ENCODE peak calls at places on chromosomes 1 and 21, in eight cellular contexts. J is pancreas; S is OCI-LY7; R is WERI-Rb-1; A is thoracic aorta; W is fibroblast of lung; Y is ovary; C is CD8-positive, alpha-beta T cell. Z is an unnamed sample.
A peak's percentile ranks its signal among the peaks of the same experiment; 100 is the strongest.

GRCh38 chr1:2317230-2318065 is 73.9 kb downstream of the MORN1 start:
- DNase-seq in R (no peak), C (no peak), S (no peak), Y (no peak), J (no peak), W (no peak), A (no peak), Z (no peak)

GRCh38 chr1:61448934-61449368 is 276.0 kb downstream of the TM2D1 start:
- DNase-seq in R (no peak), S (no peak), C (no peak), W (peak; percentile 20), A (peak; percentile 53), Y (peak; percentile 73), J (peak; percentile 21), Z (no peak)

GRCh38 chr1:239112536-239112935 is 273.8 kb upstream of the CHRM3 start:
- DNase-seq in R (no peak), S (no peak), W (no peak), J (no peak), A (no peak), C (no peak), Y (no peak), Z (no peak)

GRCh38 chr1:224819861-224820260 is 109.6 kb upstream of the DNAH14 start:
- DNase-seq in Y (no peak), S (no peak), W (no peak), A (no peak), C (no peak), J (no peak), R (no peak), Z (no peak)

GRCh38 chr1:4053160-4053748 is 153.2 kb upstream of the C1orf174 start:
- DNase-seq in Y (no peak), J (no peak), A (no peak), S (no peak), R (no peak), C (no peak), W (no peak), Z (no peak)

GRCh38 chr1:94061513-94062443 is 59.2 kb downstream of the ABCA4 start:
- DNase-seq in Y (peak; percentile 66), S (peak; percentile 44), A (peak; percentile 37), W (peak; percentile 74), R (peak; percentile 71), C (no peak), J (peak; percentile 60), Z (peak; percentile 6)

GRCh38 chr1:204255225-204255624 is 41.4 kb upstream of the GOLT1A start:
- DNase-seq in Y (no peak), R (no peak), C (no peak), A (no peak), J (no peak), W (no peak), S (no peak), Z (no peak)

GRCh38 chr1:111754964-111755320 is 759 bp upstream of the DDX20 start:
- DNase-seq in W (peak; percentile 45), Y (peak; percentile 58), C (no peak), J (no peak), S (peak; percentile 78), R (peak; percentile 56), A (no peak), Z (no peak)

GRCh38 chr1:185450123-185450788 is 133.2 kb upstream of the IVNS1ABP start:
- DNase-seq in C (no peak), S (no peak), A (no peak), W (no peak), J (no peak), Y (no peak), R (no peak), Z (no peak)

GRCh38 chr1:65668368-65668767 is 124.3 kb upstream of the PDE4B start:
- DNase-seq in Y (no peak), C (no peak), R (no peak), S (no peak), W (no peak), A (no peak), J (no peak), Z (no peak)

GRCh38 chr1:89942825-89943658 is 51.9 kb upstream of the ZNF326 start:
- DNase-seq in R (no peak), C (no peak), A (no peak), J (no peak), Y (no peak), W (no peak), S (no peak), Z (no peak)

GRCh38 chr1:178451529-178451928 is 45.2 kb downstream of the CLEC20A start:
- DNase-seq in S (no peak), R (no peak), A (no peak), J (no peak), W (peak; percentile 74), Y (no peak), C (no peak), Z (no peak)

GRCh38 chr1:245091818-245092637 is 62.8 kb upstream of the KIF26B start:
- DNase-seq in Y (peak; percentile 41), S (no peak), C (no peak), A (peak; percentile 5), J (peak; percentile 4), R (peak; percentile 22), W (peak; percentile 99), Z (no peak)

GRCh38 chr21:45482899-45483821 is 59.1 kb downstream of the SLC19A1 start:
- DNase-seq in R (no peak), J (no peak), S (no peak), C (no peak), A (no peak), W (no peak), Y (no peak), Z (no peak)

GRCh38 chr1:60621524-60621923 is 460.8 kb upstream of the NFIA start:
- DNase-seq in R (no peak), A (no peak), C (no peak), W (peak; percentile 56), Y (no peak), J (peak; percentile 12), S (no peak), Z (no peak)

GRCh38 chr1:153356392-153357075 is 1.1 kb upstream of the S100A9 start:
- DNase-seq in C (no peak), A (no peak), Y (no peak), S (no peak), R (peak; percentile 13), W (no peak), J (no peak), Z (no peak)

GRCh38 chr1:153354515-153355193 is 3.0 kb upstream of the S100A9 start:
- DNase-seq in W (no peak), J (no peak), C (no peak), R (peak; percentile 7), Y (no peak), S (no peak), A (no peak), Z (no peak)

GRCh38 chr1:153353226-153353947 is 4.3 kb upstream of the S100A9 start:
- DNase-seq in C (no peak), W (peak; percentile 6), J (no peak), Y (no peak), S (peak; percentile 7), A (no peak), R (peak; percentile 87), Z (no peak)

GRCh38 chr1:153357076-153357852 is 390 bp upstream of the S100A9 start:
- DNase-seq in Y (no peak), A (no peak), J (no peak), R (peak; percentile 11), S (no peak), W (no peak), C (no peak), Z (no peak)

GRCh38 chr1:153355445-153356071 is 2.1 kb upstream of the S100A9 start:
- DNase-seq in A (no peak), C (no peak), J (no peak), Y (no peak), W (peak; percentile 49), S (peak; percentile 52), R (peak; percentile 92), Z (no peak)
- H3K27ac ChIP-seq in A (no peak overlapping the region), C (no peak overlapping the region), J (no peak overlapping the region), Y (no peak overlapping the region), W (no peak overlapping the region), S (no peak overlapping the region), R (no peak overlapping the region), Z (no peak overlapping the region)

DNA sequence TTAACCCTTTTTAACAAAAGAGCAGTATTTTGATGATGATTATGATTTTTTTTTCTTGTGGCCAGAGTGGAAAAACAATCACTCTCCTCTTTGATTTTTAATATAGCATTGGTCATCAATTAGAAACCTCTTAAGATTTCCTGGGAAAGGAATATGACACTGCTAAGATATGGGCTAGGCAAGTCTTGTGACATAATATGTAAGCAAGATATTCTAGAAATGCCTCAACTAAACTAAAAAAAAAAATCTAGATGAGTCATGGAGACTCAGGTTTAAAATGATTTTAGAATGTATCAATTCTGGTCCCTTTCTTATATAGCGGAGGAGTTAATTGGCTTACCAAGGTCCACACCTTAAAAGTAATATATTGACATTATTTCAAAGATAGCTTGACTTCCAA is 60.3 kb upstream of the JUN start:
- DNase-seq in Y (no peak), S (no peak), J (no peak), C (no peak), W (peak; percentile 70), R (no peak), A (no peak), Z (no peak)
- H3K27ac ChIP-seq in Y (no peak overlapping the region), S (no peak overlapping the region), J (no peak overlapping the region), C (no peak overlapping the region), W (no peak overlapping the region), R (no peak overlapping the region), A (no peak overlapping the region), Z (no peak overlapping the region)

GRCh38 chr1:150257624-150258274 is at the start of gene CA14:
- DNase-seq in Y (no peak), R (no peak), W (peak; percentile 33), S (no peak), C (no peak), J (no peak), A (no peak), Z (peak; percentile 26)
- H3K27ac ChIP-seq in Y (peak within 1 kb of the TSS; percentile 72), R (no peak within 1 kb of the TSS), W (no peak within 1 kb of the TSS), S (no peak within 1 kb of the TSS), C (no peak within 1 kb of the TSS), J (no peak within 1 kb of the TSS), A (no peak within 1 kb of the TSS), Z (peak within 1 kb of the TSS; percentile 84)

GRCh38 chr21:33968082-33968997 is 52.7 kb upstream of the ATP5PO start:
- DNase-seq in S (peak; percentile 80), A (no peak), J (no peak), Y (no peak), C (no peak), W (peak; percentile 94), R (no peak), Z (no peak)

GRCh38 chr21:33964706-33965325 is 49.2 kb upstream of the ATP5PO start:
- DNase-seq in R (no peak), J (no peak), W (peak; percentile 65), S (no peak), Y (no peak), C (no peak), A (no peak), Z (no peak)

GRCh38 chr21:33968998-33969353 is 53.4 kb upstream of the ATP5PO start:
- DNase-seq in W (no peak), C (no peak), A (no peak), Y (no peak), R (no peak), J (no peak), S (no peak), Z (no peak)

GRCh38 chr21:33966324-33966949 is 50.8 kb upstream of the ATP5PO start:
- DNase-seq in J (no peak), A (no peak), S (no peak), Y (no peak), C (no peak), W (no peak), R (no peak), Z (no peak)

DNA sequence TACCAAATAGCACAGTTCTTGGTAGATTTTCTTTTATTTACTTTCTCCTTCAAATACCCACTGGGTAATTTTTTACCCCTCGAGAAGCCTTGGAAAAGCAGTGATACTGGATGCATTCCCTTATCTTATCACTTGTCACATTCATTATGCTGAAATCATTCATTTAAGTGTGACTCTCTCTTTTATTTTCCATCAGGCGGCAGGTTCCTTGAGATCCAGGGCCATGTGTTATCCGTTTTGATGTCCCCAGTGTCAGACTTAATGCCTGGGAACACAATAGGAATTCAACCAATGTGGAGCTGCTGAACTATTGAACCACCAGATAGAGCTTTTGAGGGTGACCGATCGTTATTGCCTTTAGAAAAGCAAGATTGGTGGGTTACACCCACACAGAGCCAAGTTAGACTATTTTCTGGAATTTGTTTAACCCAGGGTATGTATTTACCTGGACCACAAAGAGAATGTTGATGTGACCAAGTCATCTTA is 51.5 kb upstream of the ATP5PO start:
- DNase-seq in J (no peak), W (peak; percentile 94), S (no peak), R (no peak), A (no peak), Y (no peak), C (no peak), Z (no peak)
- H3K27ac ChIP-seq in J (no peak overlapping the region), W (no peak overlapping the region), S (no peak overlapping the region), R (no peak overlapping the region), A (peak overlapping the region; percentile 78), Y (no peak overlapping the region), C (no peak overlapping the region), Z (no peak overlapping the region)